ENCODE peak calls at places on chromosomes 4 and X, in five cellular contexts. One of them, this sample, is unnamed.
A peak's percentile ranks its signal among the peaks of the same experiment; 100 is the strongest.

GRCh38 chrX:110745288-110745687 is 50.3 kb downstream of the CHRDL1 start:
- DNase-seq in adipocyte: no peak
- DNase-seq in HT-29: no peak
- DNase-seq in NCI-H1930: no peak
- DNase-seq in lower leg skin: no peak
- DNase-seq in this sample: no peak

GRCh38 chrX:39654183-39654925 is 443.4 kb downstream of the BCOR start:
- DNase-seq in adipocyte: no peak
- DNase-seq in HT-29: no peak
- DNase-seq in lower leg skin: no peak
- DNase-seq in NCI-H1930: no peak
- DNase-seq in this sample: no peak

GRCh38 chr4:76208005-76208765 is 5.4 kb downstream of the SCARB2 start:
- DNase-seq in lower leg skin: peak; percentile 88
- DNase-seq in NCI-H1930: no peak
- DNase-seq in adipocyte: peak; percentile 88
- DNase-seq in HT-29: peak; percentile 70
- DNase-seq in this sample: peak; percentile 94

GRCh38 chr4:69760455-69760854 is at the start of gene SULT1B1:
- DNase-seq in lower leg skin: peak; percentile 35
- DNase-seq in adipocyte: peak; percentile 58
- DNase-seq in NCI-H1930: no peak
- DNase-seq in HT-29: peak; percentile 20
- DNase-seq in this sample: no peak

GRCh38 chr4:185086053-185086452 is 57.0 kb upstream of the SLC25A4 start:
- DNase-seq in lower leg skin: no peak
- DNase-seq in HT-29: no peak
- DNase-seq in adipocyte: no peak
- DNase-seq in NCI-H1930: no peak
- DNase-seq in this sample: no peak

GRCh38 chrX:45621356-45622041 is 420.8 kb upstream of the DIPK2B start:
- DNase-seq in HT-29: no peak
- DNase-seq in lower leg skin: no peak
- DNase-seq in NCI-H1930: no peak
- DNase-seq in adipocyte: peak; percentile 52
- DNase-seq in this sample: no peak

GRCh38 chr4:140103676-140104075 is 50.3 kb downstream of the MAML3 start:
- DNase-seq in adipocyte: no peak
- DNase-seq in lower leg skin: no peak
- DNase-seq in NCI-H1930: no peak
- DNase-seq in HT-29: no peak
- DNase-seq in this sample: no peak

GRCh38 chr4:176238157-176238608 is 30.8 kb downstream of the ASB5 start:
- DNase-seq in lower leg skin: no peak
- DNase-seq in adipocyte: peak; percentile 90
- DNase-seq in NCI-H1930: no peak
- DNase-seq in HT-29: no peak
- DNase-seq in this sample: no peak

GRCh38 chr4:167321299-167321698 is 87.0 kb upstream of the SPOCK3 start:
- DNase-seq in adipocyte: no peak
- DNase-seq in NCI-H1930: no peak
- DNase-seq in lower leg skin: no peak
- DNase-seq in HT-29: no peak
- DNase-seq in this sample: no peak

GRCh38 chr4:31692407-31692940 is 972.3 kb downstream of the PCDH7 start:
- DNase-seq in HT-29: peak; percentile 32
- DNase-seq in adipocyte: no peak
- DNase-seq in NCI-H1930: no peak
- DNase-seq in lower leg skin: no peak
- DNase-seq in this sample: no peak

GRCh38 chr4:2259036-2259540 is 2.8 kb downstream of the MXD4 start:
- DNase-seq in adipocyte: no peak
- DNase-seq in lower leg skin: no peak
- DNase-seq in HT-29: no peak
- DNase-seq in NCI-H1930: no peak
- DNase-seq in this sample: no peak

GRCh38 chrX:72545990-72546389 is 26.7 kb downstream of the HDAC8 start:
- DNase-seq in NCI-H1930: no peak
- DNase-seq in adipocyte: no peak
- DNase-seq in lower leg skin: no peak
- DNase-seq in HT-29: peak; percentile 66
- DNase-seq in this sample: no peak

GRCh38 chr4:68367835-68368234 is 17.9 kb upstream of the YTHDC1 start:
- DNase-seq in lower leg skin: no peak
- DNase-seq in adipocyte: no peak
- DNase-seq in HT-29: no peak
- DNase-seq in NCI-H1930: no peak
- DNase-seq in this sample: no peak

GRCh38 chr4:20422398-20422797 is 170.7 kb downstream of the SLIT2 start:
- DNase-seq in lower leg skin: no peak
- DNase-seq in adipocyte: peak; percentile 67
- DNase-seq in HT-29: peak; percentile 71
- DNase-seq in NCI-H1930: no peak
- DNase-seq in this sample: no peak

GRCh38 chrX:85419293-85419692 is 39.8 kb upstream of the POF1B start:
- DNase-seq in HT-29: no peak
- DNase-seq in lower leg skin: no peak
- DNase-seq in adipocyte: no peak
- DNase-seq in NCI-H1930: no peak
- DNase-seq in this sample: no peak

GRCh38 chr4:150852237-150852636 is 162.8 kb downstream of the LRBA start:
- DNase-seq in HT-29: no peak
- DNase-seq in adipocyte: no peak
- DNase-seq in lower leg skin: no peak
- DNase-seq in NCI-H1930: no peak
- DNase-seq in this sample: no peak

GRCh38 chr4:18398661-18399060 is 377.1 kb upstream of the LCORL start:
- DNase-seq in lower leg skin: no peak
- DNase-seq in adipocyte: no peak
- DNase-seq in HT-29: no peak
- DNase-seq in NCI-H1930: peak; percentile 82
- DNase-seq in this sample: peak; percentile 78

GRCh38 chrX:78168065-78168464 is 28.6 kb upstream of the TAF9B start:
- DNase-seq in HT-29: peak; percentile 53
- DNase-seq in adipocyte: no peak
- DNase-seq in lower leg skin: no peak
- DNase-seq in NCI-H1930: no peak
- DNase-seq in this sample: no peak

GRCh38 chr4:81470456-81471327 is 1.0 kb downstream of the RASGEF1B start:
- DNase-seq in lower leg skin: peak; percentile 74
- DNase-seq in NCI-H1930: peak; percentile 41
- DNase-seq in HT-29: peak; percentile 48
- DNase-seq in adipocyte: peak; percentile 12
- DNase-seq in this sample: no peak

GRCh38 chr4:84298023-84298718 is 200.9 kb downstream of the NKX6-1 start:
- DNase-seq in NCI-H1930: no peak
- DNase-seq in adipocyte: no peak
- DNase-seq in lower leg skin: no peak
- DNase-seq in HT-29: peak; percentile 4
- DNase-seq in this sample: no peak

GRCh38 chr4:140567722-140568121 is 1.0 kb downstream of the UCP1 start:
- DNase-seq in lower leg skin: no peak
- DNase-seq in HT-29: no peak
- DNase-seq in adipocyte: peak; percentile 21
- DNase-seq in NCI-H1930: no peak
- DNase-seq in this sample: no peak

GRCh38 chr4:609400-610050 is 15.8 kb upstream of the PDE6B start:
- DNase-seq in NCI-H1930: no peak
- DNase-seq in lower leg skin: no peak
- DNase-seq in HT-29: no peak
- DNase-seq in adipocyte: no peak
- DNase-seq in this sample: no peak

GRCh38 chr4:140237616-140238352 is 83.8 kb upstream of the MAML3 start:
- DNase-seq in adipocyte: peak; percentile 96
- DNase-seq in NCI-H1930: peak; percentile 69
- DNase-seq in lower leg skin: peak; percentile 73
- DNase-seq in HT-29: peak; percentile 71
- DNase-seq in this sample: no peak

GRCh38 chr4:8376361-8377102 is 64.0 kb downstream of the ACOX3 start:
- DNase-seq in NCI-H1930: no peak
- DNase-seq in lower leg skin: no peak
- DNase-seq in adipocyte: no peak
- DNase-seq in HT-29: no peak
- DNase-seq in this sample: no peak

This sample was measured in esophagus muscularis mucosa.